ENCODE peak calls at places on chromosomes 1 and 21, in ten cellular contexts. L, C, P, I, J, H, R, B, K and Q are unnamed samples.

GRCh38 chr1:30395631-30396030 is 327.8 kb downstream of the MATN1 start:
- DNase-seq in L (no peak), H (no peak), B (no peak), R (no peak), C (no peak), K (no peak), J (no peak), P (no peak), I (no peak), Q (no peak)

GRCh38 chr1:24112381-24113169 is 640 bp upstream of the MYOM3 start:
- DNase-seq in K (no peak), C (no peak), B (peak; percentile 28), P (peak; percentile 66), R (peak; percentile 78), J (peak; percentile 59), L (peak; percentile 74), I (peak; percentile 83), H (no peak), Q (peak; percentile 85)

GRCh38 chr1:18978706-18979105 is 22.2 kb upstream of the IFFO2 start:
- DNase-seq in B (no peak), I (no peak), H (no peak), K (no peak), P (no peak), L (no peak), J (no peak), C (no peak), R (no peak), Q (no peak)

GRCh38 chr1:9629445-9630201 is 21.9 kb upstream of the PIK3CD start:
- DNase-seq in K (peak; percentile 55), R (no peak), B (peak; percentile 57), L (peak; percentile 69), C (no peak), I (peak; percentile 85), P (peak; percentile 90), J (no peak), H (peak; percentile 60), Q (peak; percentile 69)

GRCh38 chr21:44612669-44613229 is 870 bp downstream of the KRTAP10-8 start:
- DNase-seq in I (no peak), J (no peak), P (no peak), L (no peak), B (no peak), R (no peak), C (no peak), K (no peak), H (no peak), Q (no peak)

GRCh38 chr1:109847251-109847650 is 63.4 kb upstream of the CSF1 start:
- DNase-seq in I (no peak), H (peak; percentile 25), J (peak; percentile 15), R (no peak), C (no peak), B (no peak), K (no peak), L (no peak), P (no peak), Q (no peak)

GRCh38 chr1:245715970-245716369 is 561.2 kb downstream of the KIF26B start:
- DNase-seq in K (no peak), R (no peak), H (no peak), C (no peak), P (no peak), I (no peak), L (no peak), B (no peak), J (no peak), Q (no peak)

GRCh38 chr1:196628838-196629237 is 20.6 kb upstream of the KCNT2 start:
- DNase-seq in J (no peak), B (no peak), K (no peak), P (no peak), R (no peak), H (no peak), L (no peak), C (no peak), I (no peak), Q (no peak)

GRCh38 chr1:207034998-207035397 is 2.4 kb upstream of the C1orf116 start:
- DNase-seq in C (no peak), H (no peak), K (no peak), I (no peak), L (no peak), J (no peak), B (no peak), R (no peak), P (peak; percentile 17), Q (no peak)

GRCh38 chr1:41361495-41362356 is 492 bp downstream of the FOXO6 start:
- DNase-seq in P (peak; percentile 32), I (no peak), H (no peak), J (peak; percentile 55), R (peak; percentile 60), C (no peak), L (no peak), K (no peak), B (no peak), Q (no peak)

GRCh38 chr1:234531181-234532132 is 52.5 kb upstream of the TARBP1 start:
- DNase-seq in R (no peak), C (no peak), J (no peak), K (no peak), L (peak; percentile 77), B (no peak), H (no peak), P (no peak), I (no peak), Q (peak; percentile 83)

GRCh38 chr1:234735976-234736375 is 126.0 kb upstream of the IRF2BP2 start:
- DNase-seq in K (no peak), J (no peak), C (no peak), B (no peak), I (no peak), R (no peak), H (no peak), L (no peak), P (no peak), Q (no peak)

GRCh38 chr1:151537112-151537511 is 3.0 kb upstream of the TUFT1 start:
- DNase-seq in K (no peak), H (no peak), R (no peak), L (no peak), C (no peak), P (no peak), J (no peak), B (no peak), I (no peak), Q (no peak)

GRCh38 chr1:78210167-78210566 is 164.4 kb downstream of the GIPC2 start:
- DNase-seq in P (no peak), H (no peak), J (no peak), R (no peak), C (no peak), L (no peak), K (no peak), I (no peak), B (no peak), Q (no peak)

GRCh38 chr1:228228601-228229074 is 20.8 kb downstream of the OBSCN start:
- DNase-seq in H (no peak), L (no peak), C (no peak), B (no peak), R (no peak), P (no peak), J (no peak), K (no peak), I (no peak), Q (no peak)

GRCh38 chr1:167491586-167492408 is 26.5 kb downstream of the CD247 start:
- DNase-seq in B (no peak), R (no peak), J (no peak), K (no peak), H (no peak), C (no peak), P (no peak), L (no peak), I (no peak), Q (no peak)

GRCh38 chr1:25030674-25031589 is 100.9 kb upstream of the RUNX3 start:
- DNase-seq in K (peak; percentile 57), R (no peak), J (no peak), H (no peak), P (peak; percentile 95), C (no peak), B (peak; percentile 59), L (no peak), I (no peak), Q (no peak)

GRCh38 chr21:33267250-33267649 is 1.1 kb downstream of the IL10RB start:
- DNase-seq in K (no peak), L (no peak), R (no peak), H (no peak), J (no peak), B (no peak), C (no peak), I (no peak), P (no peak), Q (no peak)

GRCh38 chr1:232057896-232058274 is 431.3 kb downstream of the DISC1 start:
- DNase-seq in J (no peak), L (no peak), B (no peak), R (no peak), H (no peak), I (no peak), C (no peak), K (no peak), P (no peak), Q (no peak)

GRCh38 chr1:229370601-229371021 is 27.8 kb upstream of the CCSAP start:
- DNase-seq in K (no peak), R (no peak), H (no peak), L (peak; percentile 81), P (peak; percentile 50), J (no peak), I (no peak), B (no peak), C (no peak), Q (peak; percentile 87)

GRCh38 chr1:109993885-109994284 is 9.3 kb downstream of the AHCYL1 start:
- DNase-seq in J (no peak), K (no peak), H (no peak), P (no peak), B (no peak), R (no peak), L (no peak), I (no peak), C (no peak), Q (no peak)

GRCh38 chr1:215863796-215864195 is 296.7 kb downstream of the KCTD3 start:
- DNase-seq in I (no peak), R (no peak), L (no peak), K (no peak), J (no peak), B (no peak), H (no peak), P (peak; percentile 10), C (no peak), Q (no peak)

GRCh38 chr1:21266119-21266774 is 24.0 kb downstream of the ECE1 start:
- DNase-seq in K (no peak), L (no peak), P (no peak), H (no peak), I (no peak), C (no peak), B (no peak), J (no peak), R (no peak), Q (no peak)

GRCh38 chr1:168085401-168085872 is 51.3 kb downstream of the GPR161 start:
- DNase-seq in J (no peak), H (no peak), I (no peak), C (no peak), P (no peak), K (no peak), B (no peak), L (peak; percentile 70), R (no peak), Q (peak; percentile 81)

GRCh38 chr1:244099258-244099930 is 48.3 kb downstream of the ZBTB18 start:
- DNase-seq in C (no peak), H (no peak), P (no peak), K (no peak), J (no peak), I (no peak), B (no peak), L (no peak), R (no peak), Q (no peak)

GRCh38 chr1:60970081-60970509 is 112.3 kb upstream of the NFIA start:
- DNase-seq in P (no peak), H (no peak), J (no peak), C (no peak), R (no peak), L (no peak), K (no peak), I (no peak), B (no peak), Q (no peak)

GRCh38 chr1:50421768-50422674 is 1.2 kb downstream of the DMRTA2 start:
- DNase-seq in R (no peak), C (no peak), P (no peak), H (no peak), L (no peak), I (no peak), B (no peak), J (no peak), K (no peak), Q (no peak)